ENCODE peak calls at places on chromosomes 3 and 15, in six cellular contexts. A, B, O, Q, D and X are unnamed samples. For H3K4me1, the result is how much of the 10 kb centered on the place peaks cover.

GRCh38 chr3:130916507-130917167 is 22.8 kb downstream of the ATP2C1 start:
- ATAC-seq in A (no peak), B (no peak), D (no peak), O (no peak), Q (no peak), X (no peak)

GRCh38 chr3:72582211-72582878 is 265.9 kb downstream of the SHQ1 start:
- ATAC-seq in Q (no peak), O (no peak), D (peak), B (peak), A (peak), X (no peak)

GRCh38 chr3:45816544-45816943 is 20.2 kb upstream of the SLC6A20 start:
- ATAC-seq in D (no peak), O (no peak), B (no peak), Q (no peak), A (no peak), X (peak)

GRCh38 chr3:105656607-105657504 is 212.0 kb downstream of the CBLB start:
- ATAC-seq in B (peak), Q (no peak), A (no peak), D (peak), O (no peak), X (no peak)

GRCh38 chr3:140736863-140737460 is 59.1 kb downstream of the TRIM42 start:
- ATAC-seq in A (peak), O (no peak), Q (peak), D (peak), B (peak), X (peak)

GRCh38 chr3:42557849-42558248 is 23.9 kb downstream of the SEC22C start:
- ATAC-seq in A (peak), D (no peak), O (peak), B (no peak), Q (peak), X (no peak)

GRCh38 chr3:165855581-165855980 is 18.4 kb upstream of the BCHE start:
- ATAC-seq in B (no peak), O (no peak), D (no peak), A (no peak), Q (no peak), X (no peak)

GRCh38 chr3:179093807-179094206 is 22.2 kb upstream of the ZMAT3 start:
- ATAC-seq in Q (peak), D (no peak), O (no peak), A (peak), B (no peak), X (no peak)

GRCh38 chr3:121819236-121819635 is 15.6 kb downstream of the IQCB1 start:
- ATAC-seq in Q (no peak), O (no peak), B (no peak), A (no peak), D (no peak), X (no peak)

GRCh38 chr15:91909574-91909973 is 56.1 kb downstream of the SLCO3A1 start:
- ATAC-seq in B (no peak), O (no peak), A (no peak), Q (no peak), D (no peak), X (no peak)

GRCh38 chr3:187403768-187404270 is 35.6 kb downstream of the RTP4 start:
- ATAC-seq in A (no peak), Q (no peak), D (no peak), B (peak), O (peak), X (no peak)

GRCh38 chr3:179037361-179037760 is 34.2 kb downstream of the ZMAT3 start:
- ATAC-seq in Q (no peak), B (no peak), O (no peak), A (no peak), D (no peak), X (peak)

GRCh38 chr3:53773586-53774368 is 72.4 kb downstream of the CHDH start:
- ATAC-seq in D (no peak), A (no peak), B (no peak), Q (no peak), O (no peak), X (peak)

GRCh38 chr3:152496716-152497115 is 228.0 kb downstream of the MBNL1 start:
- ATAC-seq in B (no peak), O (no peak), D (no peak), A (no peak), Q (no peak), X (no peak)

GRCh38 chr3:13600950-13601691 is 52.2 kb downstream of the FBLN2 start:
- ATAC-seq in O (peak), B (no peak), Q (no peak), A (no peak), D (no peak), X (no peak)

GRCh38 chr3:38235466-38235865 is 30.1 kb upstream of the SLC22A13 start:
- ATAC-seq in O (no peak), Q (no peak), A (no peak), B (no peak), D (no peak), X (no peak)

GRCh38 chr15:35000511-35000910 is 12.4 kb upstream of the ZNF770 start:
- ATAC-seq in D (peak), B (peak), Q (peak), A (no peak), O (peak), X (no peak)

GRCh38 chr15:89335289-89336041 is 841 bp upstream of the POLG start:
- ATAC-seq in B (no peak), Q (no peak), A (peak), O (peak), D (no peak), X (no peak)

GRCh38 chr3:185335799-185336198 is 27.1 kb upstream of the MAP3K13 start:
- ATAC-seq in B (no peak), D (no peak), Q (no peak), O (peak), A (peak), X (no peak)

GRCh38 chr3:167116120-167116922 is 263.8 kb downstream of the ZBBX start:
- ATAC-seq in D (no peak), A (no peak), O (no peak), B (no peak), Q (no peak), X (peak)

GRCh38 chr3:63685340-63685739 is 32.9 kb downstream of the SNTN start:
- ATAC-seq in B (no peak), Q (no peak), O (no peak), A (no peak), D (no peak), X (no peak)

GRCh38 chr3:194431553-194431952 is 32.5 kb upstream of the GP5 start:
- ATAC-seq in D (peak), Q (no peak), O (no peak), A (no peak), B (no peak), X (no peak)

GRCh38 chr15:68697711-68698690 is 119.2 kb downstream of the CORO2B start:
- ATAC-seq in D (no peak), Q (no peak), B (no peak), O (no peak), A (no peak), X (no peak)

GRCh38 chr3:111871809-111872623 is 13.0 kb downstream of the PHLDB2 start:
- ATAC-seq in Q (no peak), A (peak), D (no peak), B (no peak), O (no peak), X (no peak)

GRCh38 chr3:187799942-187800637 is 54.8 kb upstream of the BCL6 start:
- ATAC-seq in D (peak), Q (no peak), O (no peak), A (no peak), B (no peak), X (no peak)

GRCh38 chr15:92316586-92317295 is 76.9 kb upstream of the ST8SIA2 start:
- ATAC-seq in O (no peak), A (no peak), D (no peak), Q (no peak), B (no peak), X (no peak)

GRCh38 chr15:68553994-68554715 is 24.6 kb upstream of the CORO2B start:
- ATAC-seq in A (peak), Q (peak), D (peak), B (no peak), O (peak), X (peak)

GRCh38 chr3:11610700-11611099 is 33.0 kb downstream of the VGLL4 start:
- ATAC-seq in D (no peak), B (no peak), A (no peak), Q (no peak), O (no peak), X (no peak)
- H3K4me3 ChIP-seq in D (no peak), B (no peak), A (no peak), Q (no peak), O (no peak), X (no peak)

DNA sequence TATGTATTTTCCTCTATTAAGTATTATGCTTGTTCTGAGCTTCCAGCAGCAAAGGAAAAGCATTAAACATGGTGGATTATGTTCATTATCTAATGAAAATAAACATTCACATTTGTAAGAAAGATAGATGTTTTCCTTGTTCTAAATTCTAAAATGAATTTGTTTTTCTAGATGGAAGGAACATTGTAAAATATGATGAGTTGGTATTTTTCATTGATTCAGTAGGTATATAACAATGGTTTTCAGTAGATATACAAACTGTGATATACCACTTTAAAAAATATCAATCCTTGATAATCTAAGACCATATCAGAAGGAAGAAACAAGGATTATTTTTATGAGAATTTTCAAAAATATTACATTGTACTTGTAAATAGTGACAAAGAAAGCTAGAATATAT is 290.6 kb upstream of the GOLIM4 start:
- ATAC-seq in A (no peak), B (no peak), Q (no peak), O (no peak), D (no peak), X (no peak)
- H3K4me1 ChIP-seq in A (under half), B (under half), Q (under half), O (under half), D (under half), X (under half)

DNA sequence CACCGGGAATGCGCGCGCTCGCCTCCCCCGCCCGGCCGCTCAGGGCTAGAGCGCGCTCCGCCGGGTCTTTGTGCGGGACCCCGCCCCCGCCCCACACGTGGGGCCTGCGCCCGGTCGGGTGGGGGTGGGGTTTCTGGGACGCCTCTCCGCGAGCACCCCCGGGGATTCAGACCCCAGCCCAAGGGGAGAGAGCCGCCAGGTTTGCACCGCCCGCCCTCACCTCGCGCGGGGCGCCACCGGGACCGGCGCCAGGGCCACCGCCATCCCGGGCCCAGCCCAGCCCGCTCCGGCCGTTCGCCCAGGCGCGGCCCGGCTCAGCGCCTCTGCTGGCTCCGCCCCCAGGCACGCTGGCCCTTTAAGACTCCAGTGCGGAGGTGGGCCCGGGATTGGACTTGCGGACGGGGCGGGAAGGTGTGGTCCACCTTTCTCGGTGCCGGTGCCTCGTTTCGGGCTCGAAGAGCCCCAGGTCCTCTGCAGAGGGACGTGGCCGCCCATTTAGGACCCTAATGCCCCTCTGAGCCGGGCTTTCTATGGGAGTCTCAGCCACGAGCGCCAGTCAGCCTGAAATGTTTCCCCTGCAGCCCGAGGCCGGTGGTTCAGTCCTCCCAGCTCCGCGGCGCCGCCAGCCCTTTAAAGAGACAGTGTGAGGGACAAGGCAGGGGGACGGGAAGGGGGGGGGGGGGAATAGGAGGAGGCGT is 1.2 kb downstream of the HYAL2 start:
- ATAC-seq in B (peak), A (peak), Q (peak), D (peak), O (peak), X (peak)
- TF ChIP-seq POLR2A in B (no peak), A (no peak), Q (no peak), D (peak), O (peak), X (peak)

DNA sequence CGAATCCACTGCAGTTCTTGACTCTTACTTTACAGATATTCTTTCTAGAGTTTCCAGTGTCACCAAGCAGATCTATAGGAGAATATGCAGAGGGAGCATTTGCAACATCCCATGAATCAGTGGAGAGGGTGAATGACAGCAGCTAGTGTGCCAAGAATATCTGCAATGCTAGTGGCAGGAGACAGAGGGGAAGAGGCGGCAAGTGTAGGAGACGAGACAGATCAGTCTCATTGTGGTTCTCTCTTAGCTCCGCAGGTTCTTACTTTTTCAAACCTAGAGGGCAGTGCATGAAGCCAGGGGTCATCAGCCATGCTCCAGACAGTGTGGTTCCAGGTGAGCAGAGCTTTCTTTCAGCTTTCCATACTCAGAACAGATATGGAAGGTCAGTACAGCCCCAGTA is 749 bp downstream of the ZNF619 start:
- ATAC-seq in A (peak), D (no peak), Q (peak), B (no peak), O (no peak), X (no peak)
- H3K4me3 ChIP-seq in A (peak), D (peak), Q (peak), B (peak), O (peak), X (peak)